ENCODE peak calls at places on chromosomes 16 and 17, in seven cellular contexts. A, Q, O, T, R, J and B are unnamed samples.

GRCh38 chr17:79607941-79608728 is 2.7 kb downstream of the RBFOX3 start:
- DNase-seq in R (peak), T (no peak), J (peak), A (peak), Q (peak), O (no peak), B (no peak)

GRCh38 chr16:14475370-14476139 is 154.5 kb downstream of the PARN start:
- DNase-seq in T (no peak), A (no peak), Q (no peak), O (no peak), J (no peak), R (no peak), B (no peak)

GRCh38 chr17:28763804-28764266 is 20.0 kb downstream of the TRAF4 start:
- DNase-seq in T (peak), Q (peak), R (peak), A (no peak), J (peak), O (peak), B (no peak)

GRCh38 chr17:42294469-42295398 is 6.4 kb downstream of the STAT5A start:
- DNase-seq in O (no peak), A (no peak), J (no peak), Q (no peak), T (no peak), R (no peak), B (no peak)

GRCh38 chr17:18025596-18026407 is 13.2 kb downstream of the ATPAF2 start:
- DNase-seq in R (peak), O (no peak), T (no peak), A (no peak), Q (peak), J (no peak), B (no peak)

GRCh38 chr16:64397042-64397441 is 724.8 kb downstream of the CDH11 start:
- DNase-seq in Q (no peak), O (no peak), R (no peak), J (no peak), T (no peak), A (no peak), B (no peak)

GRCh38 chr17:48636177-48637018 is 10.2 kb upstream of the HOXB9 start:
- DNase-seq in O (no peak), R (peak), T (peak), J (peak), A (peak), Q (peak), B (peak)

GRCh38 chr17:38789185-38789584 is 10.2 kb downstream of the PIP4K2B start:
- DNase-seq in T (no peak), O (no peak), A (no peak), Q (no peak), R (no peak), J (no peak), B (no peak)

GRCh38 chr16:68785715-68786114 is 48.6 kb downstream of the CDH1 start:
- DNase-seq in O (no peak), Q (no peak), T (no peak), A (no peak), R (no peak), J (no peak), B (no peak)

GRCh38 chr16:56372013-56372634 is 53.2 kb downstream of the AMFR start:
- DNase-seq in R (no peak), O (no peak), T (no peak), J (no peak), Q (no peak), A (no peak), B (no peak)

GRCh38 chr17:77706938-77707337 is 251.6 kb upstream of the TNRC6C start:
- DNase-seq in R (no peak), O (no peak), Q (no peak), T (no peak), A (no peak), J (peak), B (no peak)

GRCh38 chr17:48751172-48751571 is 22.6 kb upstream of the HOXB13 start:
- DNase-seq in O (no peak), R (no peak), Q (no peak), J (no peak), A (no peak), T (no peak), B (no peak)

GRCh38 chr16:66639091-66639885 is 34.8 kb downstream of the CMTM3 start:
- DNase-seq in O (no peak), A (no peak), Q (no peak), T (no peak), J (no peak), R (no peak), B (no peak)

GRCh38 chr17:3622977-3623594 is 13.0 kb downstream of the SHPK start:
- DNase-seq in Q (no peak), J (no peak), O (no peak), A (no peak), R (no peak), T (no peak), B (no peak)